ENCODE peak calls at places on chromosome 6, in five cellular contexts. J, N, C, Y and O are unnamed samples. For H3K36me3 and H3K27me3, the result is how much of the 10 kb centered on the place peaks cover.

GRCh38 chr6:45504947-45505346 is 127.2 kb upstream of the SUPT3H start:
- DNase-seq in C (peak), Y (no peak), N (no peak), J (no peak), O (peak)

GRCh38 chr6:26553264-26553738 is 15.1 kb downstream of the HMGN4 start:
- DNase-seq in J (peak), C (peak), N (peak), Y (peak), O (peak)

GRCh38 chr6:13788820-13789219 is 25.5 kb downstream of the MCUR1 start:
- DNase-seq in N (no peak), Y (no peak), J (no peak), C (no peak), O (no peak)

GRCh38 chr6:28345201-28345600 is 4.5 kb upstream of the ZKSCAN3 start:
- DNase-seq in Y (no peak), N (no peak), J (no peak), C (no peak), O (no peak)

GRCh38 chr6:37110455-37111155 is 59.3 kb upstream of the PIM1 start:
- DNase-seq in J (no peak), N (no peak), Y (no peak), C (no peak), O (no peak)

GRCh38 chr6:119986934-119987549 is 637.5 kb upstream of the MAN1A1 start:
- DNase-seq in J (no peak), N (no peak), Y (no peak), C (no peak), O (no peak)

GRCh38 chr6:5126214-5126613 is 41.1 kb downstream of the PPP1R3G start:
- DNase-seq in J (no peak), N (no peak), Y (no peak), C (no peak), O (no peak)

GRCh38 chr6:85464260-85464644 is 14.4 kb downstream of the NT5E start:
- DNase-seq in C (no peak), Y (no peak), J (no peak), N (peak), O (no peak)

GRCh38 chr6:147522597-147522996 is 14.1 kb downstream of the SAMD5 start:
- DNase-seq in J (no peak), C (no peak), N (no peak), Y (no peak), O (no peak)

GRCh38 chr6:17705428-17705777 is 1.3 kb downstream of the NUP153 start:
- DNase-seq in N (peak), J (peak), C (no peak), Y (peak), O (peak)

GRCh38 chr6:29845405-29846006 is 17.9 kb downstream of the HLA-G start:
- DNase-seq in J (no peak), C (no peak), N (no peak), Y (no peak), O (no peak)

GRCh38 chr6:72651191-72651590 is 29.3 kb downstream of the KCNQ5 start:
- DNase-seq in J (no peak), C (no peak), N (no peak), Y (no peak), O (no peak)

GRCh38 chr6:34911822-34912221 is 22.8 kb downstream of the ANKS1A start:
- DNase-seq in Y (no peak), J (no peak), C (no peak), N (no peak), O (no peak)

GRCh38 chr6:105077592-105078463 is 102.0 kb downstream of the POPDC3 start:
- DNase-seq in J (no peak), C (peak), Y (no peak), N (no peak), O (no peak)

GRCh38 chr6:147201885-147202515 is 2.2 kb upstream of the STXBP5 start:
- DNase-seq in N (peak), C (no peak), J (no peak), Y (no peak), O (no peak)

GRCh38 chr6:3119040-3119723 is 671 bp downstream of the BPHL start:
- DNase-seq in C (no peak), N (no peak), Y (no peak), J (no peak), O (no peak)

GRCh38 chr6:36028887-36029324 is 1.3 kb downstream of the MAPK14 start:
- DNase-seq in N (peak), J (peak), Y (peak), C (peak), O (peak)

GRCh38 chr6:81565071-81565470 is 187.4 kb downstream of the TENT5A start:
- DNase-seq in N (no peak), J (no peak), Y (no peak), C (no peak), O (no peak)

GRCh38 chr6:92231220-92231701 is 1188.1 kb downstream of the EPHA7 start:
- DNase-seq in Y (no peak), C (no peak), N (no peak), J (no peak), O (no peak)

GRCh38 chr6:126880926-126881325 is 237.5 kb upstream of the RSPO3 start:
- DNase-seq in J (no peak), N (no peak), Y (no peak), C (no peak), O (no peak)

GRCh38 chr6:135383297-135383696 is 114.2 kb downstream of the AHI1 start:
- DNase-seq in J (no peak), N (no peak), C (no peak), Y (no peak), O (no peak)

GRCh38 chr6:126716826-126717514 is 377.1 kb downstream of the CENPW start:
- DNase-seq in C (peak), N (no peak), Y (no peak), J (no peak), O (peak)

GRCh38 chr6:35728663-35729348 is 8.0 kb upstream of the ARMC12 start:
- DNase-seq in N (peak), Y (no peak), C (no peak), J (peak), O (peak)

GRCh38 chr6:136767583-136768307 is 24.5 kb downstream of the MAP3K5 start:
- DNase-seq in C (no peak), J (no peak), N (no peak), Y (no peak), O (no peak)

GRCh38 chr6:156720739-156721714 is 56.2 kb upstream of the ARID1B start:
- DNase-seq in J (peak), N (peak), C (no peak), Y (peak), O (peak)

GRCh38 chr6:52407467-52407866 is 12.7 kb upstream of the EFHC1 start:
- DNase-seq in Y (no peak), N (peak), C (peak), J (no peak), O (no peak)

GRCh38 chr6:37242429-37243052 is 15.0 kb upstream of the TBC1D22B start:
- DNase-seq in Y (no peak), C (no peak), J (no peak), N (peak), O (peak)

GRCh38 chr6:148557796-148558457 is 188.9 kb upstream of the UST start:
- DNase-seq in Y (no peak), C (no peak), N (no peak), J (no peak), O (no peak)

GRCh38 chr6:139943391-139943790 is 568.9 kb upstream of the CITED2 start:
- DNase-seq in N (no peak), C (no peak), Y (no peak), J (no peak), O (no peak)

GRCh38 chr6:146339716-146340115 is 203.9 kb upstream of the RAB32 start:
- DNase-seq in N (no peak), J (no peak), C (no peak), Y (no peak), O (no peak)

GRCh38 chr6:107972413-107973096 is 14.5 kb upstream of the SEC63 start:
- DNase-seq in J (no peak), Y (no peak), N (peak), C (no peak), O (no peak)

GRCh38 chr6:116945809-116946208 is 68.8 kb downstream of the RFX6 start:
- DNase-seq in J (no peak), N (no peak), Y (no peak), C (no peak), O (no peak)

DNA sequence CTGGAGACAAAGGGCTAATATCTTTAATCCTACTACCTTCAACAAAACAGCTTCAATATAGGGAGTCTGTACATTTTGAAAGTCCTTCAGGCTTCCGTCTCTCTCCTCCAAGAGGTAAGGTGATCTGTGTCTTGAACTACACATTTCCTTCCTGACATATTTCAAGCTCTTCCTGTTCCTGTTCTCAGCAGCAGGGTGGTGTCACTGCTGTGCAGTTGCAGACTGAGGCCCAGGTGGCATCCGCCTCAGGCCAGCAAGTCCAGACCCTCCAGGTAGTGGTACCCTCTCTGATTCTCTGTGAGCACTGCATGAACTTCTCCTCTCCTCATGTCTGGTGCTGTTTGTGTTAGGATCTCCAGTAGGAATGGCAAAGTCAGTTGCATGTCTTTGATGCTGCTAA is 7.8 kb downstream of the NFYA start:
- DNase-seq in C (no peak), Y (no peak), N (no peak), J (no peak), O (no peak)
- H3K36me3 ChIP-seq in C (under half), Y (under half), N (under half), J (under half), O (under half)

GRCh38 chr6:150008588-150008987 is 16.7 kb downstream of the RAET1L start:
- DNase-seq in N (no peak), Y (no peak), J (no peak), C (no peak), O (no peak)
- H3K27me3 ChIP-seq in N (under half), Y (under half), J (half or more), C (half or more), O (under half)

GRCh38 chr6:167858842-167859520 is 32.3 kb downstream of the AFDN start:
- DNase-seq in C (no peak), Y (no peak), J (no peak), N (no peak), O (no peak)

GRCh38 chr6:167858086-167858591 is 31.4 kb downstream of the AFDN start:
- DNase-seq in J (no peak), Y (no peak), C (no peak), N (no peak), O (no peak)

GRCh38 chr6:167855825-167856425 is 29.2 kb downstream of the AFDN start:
- DNase-seq in C (no peak), N (no peak), Y (no peak), J (no peak), O (no peak)

GRCh38 chr6:167856474-167856873 is 29.8 kb downstream of the AFDN start:
- DNase-seq in N (no peak), C (no peak), J (no peak), Y (no peak), O (no peak)

DNA sequence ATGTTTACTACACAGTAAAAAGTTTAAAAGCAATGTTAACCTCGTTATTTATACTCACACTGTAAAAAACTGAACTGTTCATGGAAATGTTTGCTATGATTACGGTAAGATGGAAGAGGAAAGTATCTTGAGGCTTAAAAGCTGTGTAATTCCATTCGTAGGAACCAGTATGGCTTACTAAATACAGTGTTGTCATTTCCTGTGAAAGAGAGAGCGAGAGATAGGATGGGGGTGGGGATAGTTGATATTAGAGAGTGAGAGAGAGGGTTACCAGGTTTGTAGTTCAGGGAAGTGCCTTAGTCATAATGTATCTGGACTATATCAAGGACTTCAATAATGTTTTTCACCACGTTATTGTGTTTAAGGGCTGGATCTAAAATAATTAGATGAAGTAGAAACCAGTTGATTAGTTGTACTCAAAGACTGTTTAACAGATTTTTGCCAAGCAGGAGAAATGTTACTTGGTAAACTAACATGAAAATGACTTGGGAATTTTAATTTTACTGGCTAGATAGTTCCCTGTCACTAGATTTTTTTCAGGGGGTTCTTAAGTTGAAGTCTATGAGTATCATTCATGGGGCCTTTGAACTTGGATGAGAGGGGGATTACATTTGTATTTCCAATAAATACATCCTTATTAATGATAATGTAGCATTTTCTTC is 30.4 kb downstream of the AFDN start:
- DNase-seq in C (no peak), Y (no peak), J (no peak), N (no peak), O (no peak)
- H3K4me3 ChIP-seq in C (no peak), Y (no peak), J (no peak), N (no peak), O (no peak)

GRCh38 chr6:15505463-15505918 is 157.3 kb downstream of the DTNBP1 start:
- DNase-seq in C (no peak), N (no peak), Y (no peak), J (peak), O (peak)
- H3K36me3 ChIP-seq in C (under half), N (under half), Y (under half), J (under half), O (under half)

GRCh38 chr6:10401004-10401536 is 13.8 kb downstream of the TFAP2A start:
- DNase-seq in N (no peak), J (no peak), Y (no peak), C (no peak), O (no peak)
- H3K27me3 ChIP-seq in N (under half), J (half or more), Y (under half), C (half or more), O (half or more)

GRCh38 chr6:56091159-56091869 is 156.1 kb downstream of the COL21A1 start:
- DNase-seq in J (no peak), C (no peak), N (no peak), Y (no peak), O (no peak)
- H3K4me3 ChIP-seq in J (peak), C (no peak), N (no peak), Y (no peak), O (no peak)

DNA sequence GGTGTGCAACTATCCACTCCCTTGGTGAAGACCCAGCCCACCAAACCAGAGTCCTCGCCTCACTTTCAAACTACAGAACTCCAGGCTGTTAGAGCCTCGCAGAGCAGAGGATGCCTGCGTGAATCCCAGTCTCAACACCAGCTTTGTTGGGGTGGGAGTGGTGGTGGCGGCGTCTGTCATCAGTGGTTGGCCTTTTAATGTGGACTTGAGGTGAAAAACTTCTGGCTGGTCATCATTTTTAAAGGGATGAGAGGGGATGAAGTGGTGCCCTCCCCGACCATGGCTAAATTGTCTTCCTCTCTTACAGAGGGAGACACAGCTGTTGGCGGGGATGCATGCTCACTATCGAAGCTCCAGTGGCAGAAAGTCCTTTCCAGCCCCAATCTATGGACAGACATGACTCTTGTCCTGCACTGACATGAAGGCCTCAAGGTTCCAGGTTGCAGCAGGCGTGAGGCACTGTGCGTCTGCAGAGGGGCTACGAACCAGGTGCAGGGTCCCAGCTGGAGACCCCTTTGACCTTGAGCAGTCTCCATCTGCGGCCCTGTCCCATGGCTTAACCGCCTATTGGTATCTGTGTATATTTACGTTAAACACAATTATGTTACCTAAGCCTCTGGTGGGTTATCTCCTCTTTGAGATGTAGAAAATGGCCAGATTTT is 54.8 kb downstream of the EZR start:
- DNase-seq in Y (no peak), C (no peak), N (no peak), J (no peak), O (no peak)
- H3K36me3 ChIP-seq in Y (under half), C (under half), N (under half), J (under half), O (half or more)

GRCh38 chr6:33628401-33628964 is 7.4 kb downstream of the ITPR3 start:
- DNase-seq in Y (no peak), N (no peak), C (no peak), J (no peak), O (no peak)

GRCh38 chr6:33627876-33628275 is 6.8 kb downstream of the ITPR3 start:
- DNase-seq in J (no peak), N (no peak), C (no peak), Y (no peak), O (no peak)

GRCh38 chr6:33632603-33633039 is 11.5 kb downstream of the ITPR3 start:
- DNase-seq in Y (peak), N (peak), C (no peak), J (no peak), O (peak)

GRCh38 chr6:33631971-33632585 is 11.0 kb downstream of the ITPR3 start:
- DNase-seq in C (no peak), J (no peak), Y (no peak), N (no peak), O (peak)

GRCh38 chr6:33630014-33630413 is 8.9 kb downstream of the ITPR3 start:
- DNase-seq in N (no peak), C (no peak), Y (no peak), J (no peak), O (no peak)
- H3K27me3 ChIP-seq in N (under half), C (under half), Y (under half), J (under half), O (under half)

GRCh38 chr6:10531942-10532341 is 10.8 kb downstream of the GCNT2 start:
- DNase-seq in N (no peak), J (no peak), Y (no peak), C (no peak), O (no peak)
- H3K4me3 ChIP-seq in N (no peak), J (peak), Y (no peak), C (no peak), O (no peak)

GRCh38 chr6:137875606-137876005 is 8.5 kb downstream of the TNFAIP3 start:
- DNase-seq in Y (no peak), C (no peak), N (no peak), J (no peak), O (no peak)
- H3K36me3 ChIP-seq in Y (under half), C (under half), N (under half), J (under half), O (under half)